ENCODE peak calls at places on chromosomes 6 and 20, in eight cellular contexts. R is mammary epithelial cell, A is GM23338, F is hepatocyte, T is PC-3, I is HepG2, K is H1, Z is A673. C is an unnamed sample.

GRCh38 chr20:10761786-10762185 is 88.0 kb upstream of the JAG1 start:
- DNase-seq in K (no peak), T (peak; percentile 98), Z (no peak), I (peak; percentile 28), A (no peak), F (no peak), R (no peak), C (peak; percentile 76)

GRCh38 chr20:49989234-49990065 is 6.7 kb downstream of the SNAI1 start:
- DNase-seq in A (peak; percentile 77), R (no peak), T (no peak), K (peak; percentile 59), I (no peak), Z (peak; percentile 75), F (peak; percentile 68), C (peak; percentile 71)

GRCh38 chr20:38094373-38094775 is 60.8 kb downstream of the RPRD1B start:
- DNase-seq in A (no peak), Z (peak; percentile 83), F (peak; percentile 43), I (peak; percentile 52), R (peak; percentile 59), T (peak; percentile 62), K (no peak), C (peak; percentile 72)

GRCh38 chr6:15036690-15037245 is 209.1 kb upstream of the JARID2 start:
- DNase-seq in Z (peak; percentile 44), I (peak; percentile 59), K (peak; percentile 55), A (no peak), T (no peak), R (no peak), F (peak; percentile 89), C (no peak)

GRCh38 chr6:139881728-139882211 is 507.3 kb upstream of the CITED2 start:
- DNase-seq in A (peak; percentile 64), Z (peak; percentile 79), F (peak; percentile 21), R (peak; percentile 30), T (peak; percentile 54), I (peak; percentile 34), K (peak; percentile 58), C (peak; percentile 69)

GRCh38 chr6:159716247-159717086 is 10.8 kb upstream of the WTAP start:
- DNase-seq in A (no peak), Z (peak; percentile 52), T (peak; percentile 61), R (peak; percentile 96), K (no peak), I (no peak), F (peak; percentile 59), C (no peak)

GRCh38 chr6:27565839-27566779 is 93.2 kb upstream of the ZNF184 start:
- DNase-seq in T (no peak), K (peak; percentile 78), A (peak; percentile 78), Z (no peak), R (no peak), I (peak; percentile 62), F (peak; percentile 67), C (no peak)

GRCh38 chr6:51398064-51398740 is 579.5 kb downstream of the TFAP2B start:
- DNase-seq in A (peak; percentile 10), T (peak; percentile 39), F (no peak), I (no peak), R (peak; percentile 43), Z (no peak), K (no peak), C (no peak)

GRCh38 chr20:63417213-63418120 is 55.0 kb downstream of the KCNQ2 start:
- DNase-seq in A (no peak), T (no peak), I (no peak), K (no peak), Z (no peak), R (no peak), F (no peak), C (no peak)

GRCh38 chr6:64428186-64428585 is 792.6 kb downstream of the PHF3 start:
- DNase-seq in F (no peak), K (no peak), T (no peak), I (no peak), R (no peak), Z (no peak), A (no peak), C (no peak)

GRCh38 chr6:162409986-162410715 is 317.4 kb downstream of the PRKN start:
- DNase-seq in Z (no peak), I (no peak), R (no peak), F (no peak), T (no peak), K (no peak), A (peak; percentile 45), C (no peak)

GRCh38 chr20:36620917-36621316 is 15.3 kb downstream of the RAB5IF start:
- DNase-seq in K (no peak), T (no peak), I (no peak), F (no peak), Z (no peak), A (no peak), R (no peak), C (no peak)

GRCh38 chr6:17962436-17963031 is 24.9 kb downstream of the KIF13A start:
- DNase-seq in A (no peak), Z (no peak), T (no peak), R (peak; percentile 90), I (no peak), K (no peak), F (peak; percentile 74), C (no peak)

GRCh38 chr6:128554302-128554701 is 33.9 kb upstream of the PTPRK start:
- DNase-seq in F (no peak), Z (peak; percentile 61), K (no peak), I (peak; percentile 13), A (no peak), R (no peak), T (peak; percentile 16), C (peak; percentile 24)

GRCh38 chr6:25876203-25876602 is 2.2 kb upstream of the SLC17A3 start:
- DNase-seq in T (no peak), R (no peak), Z (no peak), A (no peak), F (no peak), K (no peak), I (no peak), C (no peak)

GRCh38 chr20:10660661-10661060 is 13.1 kb downstream of the JAG1 start:
- DNase-seq in K (no peak), T (no peak), Z (no peak), F (no peak), A (no peak), R (peak; percentile 66), I (no peak), C (no peak)

GRCh38 chr6:26317503-26317902 is 47.5 kb upstream of the BTN3A2 start:
- DNase-seq in Z (no peak), R (no peak), F (no peak), T (no peak), A (no peak), I (no peak), K (no peak), C (no peak)

GRCh38 chr6:105066233-105066632 is 109.3 kb downstream of the LIN28B start:
- DNase-seq in K (no peak), A (no peak), I (peak; percentile 82), F (no peak), T (no peak), R (no peak), Z (no peak), C (no peak)

GRCh38 chr20:59735917-59736316 is 131.6 kb downstream of the PHACTR3 start:
- DNase-seq in T (no peak), A (no peak), R (no peak), Z (no peak), K (no peak), F (no peak), I (no peak), C (no peak)

GRCh38 chr6:33417903-33418689 is at the start of gene CUTA:
- DNase-seq in Z (peak; percentile 100), A (peak; percentile 99), F (peak; percentile 100), T (peak; percentile 99), R (peak; percentile 100), I (peak; percentile 100), K (peak; percentile 92), C (peak; percentile 100)
- TF ChIP-seq CTCF in Z (peak; percentile 55), A (peak; percentile 53), F (peak; percentile 46), T (peak; percentile 65), R (no peak), I (peak; percentile 76), K (no peak), C (peak; percentile 18)

GRCh38 chr20:20366896-20367680 is 816 bp upstream of the INSM1 start:
- DNase-seq in K (peak; percentile 84), I (no peak), T (no peak), Z (peak; percentile 29), A (peak; percentile 75), R (no peak), F (no peak), C (no peak)
- TF ChIP-seq EZH2 in K (peak; percentile 65), I (peak; percentile 16), T (no peak), Z (peak; percentile 96), A (peak; percentile 76), R (no peak), F (peak; percentile 96), C (peak; percentile 61)

DNA sequence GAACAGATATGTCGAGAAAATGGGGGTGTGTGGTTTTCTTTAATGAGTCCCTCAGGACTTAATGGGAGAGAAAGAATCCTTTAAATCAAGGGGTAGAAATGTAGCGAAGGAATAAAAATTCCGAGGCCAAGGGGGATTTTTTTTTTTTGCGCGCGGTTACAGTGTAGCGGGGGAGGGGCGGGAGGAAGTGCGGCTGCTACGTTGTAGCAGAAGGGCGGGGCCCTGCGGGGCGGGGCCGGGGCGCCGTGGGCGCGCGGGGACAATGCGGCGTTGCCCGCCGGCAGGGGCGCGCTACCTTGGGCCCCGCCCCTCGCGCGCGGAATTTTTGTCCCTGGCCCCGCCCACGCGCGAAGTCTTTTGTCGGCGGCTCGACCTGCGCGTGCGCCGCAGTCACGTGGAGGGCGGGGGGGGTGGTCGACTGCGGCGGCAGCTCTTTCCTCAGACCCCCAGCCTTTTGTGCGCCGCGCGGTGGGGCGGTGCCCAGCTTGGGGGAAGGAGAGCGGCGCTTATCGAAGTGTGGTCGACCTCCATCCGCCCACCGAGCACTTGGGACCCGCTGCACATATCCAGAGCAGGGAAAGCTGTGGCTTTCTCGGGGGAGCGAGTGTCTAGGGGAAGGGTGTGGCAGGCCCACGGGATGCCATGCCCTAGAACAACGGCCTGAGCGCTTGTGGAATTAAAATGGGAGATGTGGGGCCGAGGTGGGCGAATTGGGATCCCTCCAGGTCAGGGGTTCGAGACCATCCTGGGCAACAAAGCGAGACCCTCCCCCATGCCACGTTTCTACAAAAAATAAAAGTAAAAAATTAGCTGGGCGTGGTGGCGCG is 1.3 kb downstream of the TUBB start:
- DNase-seq in Z (peak; percentile 94), K (peak; percentile 91), R (peak; percentile 82), A (peak; percentile 89), I (peak; percentile 80), F (peak; percentile 98), T (peak; percentile 92), C (peak; percentile 91)
- TF ChIP-seq CTCF in Z (peak; percentile 27), K (no peak), R (no peak), A (no peak), I (peak; percentile 61), F (peak; percentile 39), T (no peak), C (peak; percentile 44)

DNA sequence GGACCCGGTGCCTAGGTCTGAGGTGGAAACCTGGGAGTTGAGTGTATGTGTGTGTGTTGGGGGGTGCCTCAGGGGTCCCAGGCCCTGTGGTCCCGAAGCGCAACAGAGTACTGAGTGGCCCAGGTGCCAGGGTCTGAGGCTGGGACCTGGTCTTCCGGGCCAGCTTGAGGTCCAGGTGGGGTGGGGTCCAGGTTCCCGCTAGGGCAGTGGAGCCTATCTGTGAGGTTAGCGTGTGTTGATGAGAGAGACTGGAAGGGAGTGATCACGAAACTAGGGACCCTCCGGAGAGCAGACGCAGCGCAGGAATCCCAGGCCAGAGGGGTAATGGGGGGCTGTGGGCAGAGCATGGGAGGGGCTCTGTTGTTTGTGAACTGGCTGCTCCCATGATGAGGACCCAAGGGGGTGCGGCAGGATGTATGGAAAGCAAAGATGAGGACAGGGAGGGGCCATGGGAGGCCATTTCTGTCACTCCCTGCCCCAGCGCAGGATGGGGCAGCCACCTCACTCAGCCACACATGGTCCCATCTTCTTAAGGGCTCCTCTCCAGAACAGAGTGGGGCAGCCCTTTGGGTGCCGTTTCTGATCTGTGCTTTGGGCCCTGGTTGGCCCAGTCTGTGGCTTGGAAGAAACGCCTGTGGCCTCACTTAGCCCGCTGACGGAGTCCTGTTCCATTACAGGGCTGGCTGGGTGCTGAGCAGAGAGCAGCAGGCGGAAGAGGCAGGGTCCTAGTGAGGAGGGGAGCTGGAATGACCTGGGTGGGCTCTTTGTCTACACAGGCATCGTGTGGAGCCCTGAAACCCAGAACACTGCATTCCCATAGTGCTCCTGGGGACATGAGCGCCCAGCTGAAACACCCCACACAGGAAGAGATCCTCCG is 872 bp downstream of the HSPA12B start:
- DNase-seq in F (no peak), Z (no peak), R (no peak), K (no peak), I (no peak), T (no peak), A (no peak), C (no peak)
- TF ChIP-seq EZH2 in F (no peak), Z (no peak), R (no peak), K (no peak), I (no peak), T (no peak), A (no peak), C (no peak)